ENCODE peak calls at places on chromosomes 13 and 19, in seven cellular contexts. W is stimulated activated CD4-positive, alpha-beta T cell treated with anti-CD3 and anti-CD28 coated beads, Interleukin-1b, Interleukin-23, amount 100 ng/mL, for 24 hours; F is left cardiac atrium; K is iPS DF 19.7; G is NCI-H1092; Y is kidney tubule cell; D is fibroblast of mammary gland. Q is an unnamed sample.

GRCh38 chr19:5491565-5491964 is 36.3 kb downstream of the ZNRF4 start:
- DNase-seq in D (no peak), F (no peak), Y (no peak), G (no peak), W (no peak), K (no peak), Q (no peak)

GRCh38 chr13:30971575-30971974 is 39.1 kb downstream of the TEX26 start:
- DNase-seq in W (no peak), Y (no peak), K (no peak), D (peak), F (no peak), G (no peak), Q (no peak)

GRCh38 chr19:952680-953500 is 27.1 kb downstream of the ARID3A start:
- DNase-seq in F (no peak), G (no peak), Y (no peak), D (no peak), W (no peak), K (no peak), Q (no peak)

GRCh38 chr13:71866173-71867091 is 572 bp downstream of the DACH1 start:
- DNase-seq in G (peak), W (no peak), F (peak), D (no peak), Y (peak), K (no peak), Q (no peak)

GRCh38 chr19:18321729-18322091 is 1.2 kb downstream of the LSM4 start:
- DNase-seq in K (no peak), D (peak), Y (peak), W (no peak), G (no peak), F (no peak), Q (no peak)

GRCh38 chr13:45185286-45185685 is 15.6 kb downstream of the KCTD4 start:
- DNase-seq in F (no peak), W (no peak), G (no peak), Y (no peak), K (no peak), D (no peak), Q (no peak)

GRCh38 chr13:81987159-81987558 is 1646.2 kb upstream of the SPRY2 start:
- DNase-seq in F (no peak), Y (no peak), K (peak), G (no peak), D (no peak), W (no peak), Q (no peak)

GRCh38 chr19:57537953-57538547 is 10.9 kb downstream of the ZNF549 start:
- DNase-seq in D (peak), W (no peak), Y (no peak), K (no peak), F (no peak), G (no peak), Q (no peak)

GRCh38 chr19:33580645-33581037 is 41.1 kb upstream of the CHST8 start:
- DNase-seq in D (no peak), F (no peak), W (no peak), K (no peak), Y (no peak), G (no peak), Q (no peak)

GRCh38 chr13:102667023-102667422 is 27.8 kb downstream of the METTL21C start:
- DNase-seq in K (no peak), D (no peak), G (no peak), Y (no peak), W (no peak), F (no peak), Q (no peak)

GRCh38 chr19:18470153-18470552 is 32.2 kb upstream of the ISYNA1 start:
- DNase-seq in D (no peak), G (no peak), W (no peak), F (no peak), Y (peak), K (no peak), Q (no peak)

Q was measured in effector CD4-positive, alpha-beta T cell.